ENCODE peak calls at places on chromosomes 4 and X, in seven cellular contexts. E, R, W, V, Y, B and O are unnamed samples.

GRCh38 chrX:52839137-52839536 is 28.1 kb downstream of the XAGE5 start:
- DNase-seq in W (no peak), E (no peak), V (no peak), R (peak), B (no peak), Y (no peak), O (no peak)

GRCh38 chr4:90189128-90189527 is 61.9 kb downstream of the CCSER1 start:
- DNase-seq in R (no peak), V (no peak), E (no peak), W (no peak), B (no peak), Y (no peak), O (no peak)

GRCh38 chr4:38804654-38805295 is at the start of gene TLR1:
- DNase-seq in V (peak), W (no peak), B (no peak), R (peak), E (no peak), Y (no peak), O (peak)

GRCh38 chr4:154361450-154361849 is 130.1 kb downstream of the DCHS2 start:
- DNase-seq in E (no peak), B (no peak), R (peak), Y (no peak), W (no peak), V (no peak), O (no peak)

GRCh38 chr4:79358438-79358837 is 32.6 kb upstream of the NAA11 start:
- DNase-seq in B (no peak), R (no peak), E (no peak), Y (no peak), V (no peak), W (no peak), O (no peak)

GRCh38 chr4:76977731-76978350 is 28.3 kb downstream of the SEPTIN11 start:
- DNase-seq in B (no peak), E (no peak), V (no peak), Y (no peak), R (no peak), W (no peak), O (peak)

GRCh38 chr4:152357206-152357605 is 178.7 kb downstream of the FBXW7 start:
- DNase-seq in V (no peak), Y (peak), W (peak), B (no peak), E (no peak), R (no peak), O (no peak)

GRCh38 chr4:7802093-7802726 is 137.5 kb downstream of the AFAP1 start:
- DNase-seq in Y (peak), V (no peak), E (peak), B (peak), W (peak), R (peak), O (peak)

DNA sequence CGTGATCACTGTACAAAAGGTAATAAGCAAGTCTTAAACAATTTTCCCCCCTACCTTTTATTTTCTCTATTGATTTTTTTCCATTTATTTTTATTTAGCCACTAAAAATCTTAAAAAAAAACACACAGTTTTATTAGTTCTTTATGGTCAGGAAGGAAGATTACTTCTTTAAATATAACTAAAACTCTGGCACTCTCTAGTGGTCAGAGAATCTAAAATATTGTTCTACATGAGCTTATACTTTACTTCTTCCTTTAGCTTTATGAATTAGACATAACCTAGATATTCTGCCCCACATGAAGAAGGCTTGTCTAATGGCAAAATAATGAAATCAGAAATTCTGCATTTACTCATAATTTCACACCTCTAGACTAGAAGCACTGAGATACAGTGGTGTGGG is 135.2 kb downstream of the PDE5A start:
- DNase-seq in R (no peak), Y (no peak), V (no peak), B (no peak), E (no peak), W (no peak), O (peak)
- TF ChIP-seq CTCF in R (no peak), Y (no peak), V (no peak), B (no peak), E (peak), W (no peak), O (peak)

DNA sequence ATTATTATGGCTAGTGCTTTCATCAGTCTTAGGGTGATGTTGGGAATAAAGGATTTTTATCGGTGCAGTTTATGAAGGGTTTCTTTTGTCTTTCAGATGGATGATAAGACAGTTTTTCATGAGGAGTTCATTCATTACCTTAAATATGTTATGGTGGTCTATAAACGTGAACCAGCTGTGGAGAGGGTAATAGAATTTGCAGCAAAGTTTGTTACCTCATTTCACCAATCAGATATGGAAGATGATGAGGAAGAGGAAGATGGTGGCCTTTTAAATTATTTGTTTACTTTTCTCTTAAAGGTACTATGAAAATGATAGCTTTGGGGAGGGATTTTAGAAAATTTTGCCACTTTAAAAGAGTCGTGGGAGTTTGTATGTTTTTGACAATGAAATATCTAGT is 1.3 kb downstream of the NCAPG start:
- DNase-seq in E (no peak), W (no peak), V (no peak), R (no peak), Y (no peak), B (no peak), O (no peak)
- H3K4me3 ChIP-seq in E (no peak), W (no peak), V (peak), R (peak), Y (peak), B (no peak), O (peak)

DNA sequence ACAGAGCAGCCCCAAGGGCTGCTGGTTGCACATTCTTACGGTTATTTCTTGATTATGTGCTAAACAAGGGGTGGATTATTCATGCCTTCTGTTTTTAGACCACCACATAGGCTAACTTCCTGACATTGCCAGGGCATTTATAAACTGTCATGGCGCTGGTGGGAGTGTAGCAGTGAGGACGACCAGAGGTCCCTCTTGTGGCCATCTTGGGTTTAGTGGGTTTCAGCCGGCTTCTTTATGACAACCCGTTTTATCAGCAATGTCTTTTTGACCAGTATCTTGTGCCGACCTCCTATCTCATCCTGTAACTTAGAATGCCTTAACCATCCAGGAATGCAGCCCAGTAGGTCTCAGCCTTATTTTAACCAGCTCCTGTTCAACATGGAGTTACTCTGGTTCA is 212.4 kb upstream of the GRID2 start:
- DNase-seq in W (no peak), Y (no peak), B (no peak), V (no peak), E (no peak), R (peak), O (no peak)
- TF ChIP-seq CTCF in W (no peak), Y (no peak), B (no peak), V (peak), E (no peak), R (peak), O (peak)

GRCh38 chrX:102720237-102721168 is at the start of gene GPRASP3:
- DNase-seq in V (peak), E (peak), R (peak), Y (peak), B (peak), W (peak), O (peak)
- H3K4me3 ChIP-seq in V (peak), E (peak), R (peak), Y (peak), B (peak), W (peak), O (peak)

DNA sequence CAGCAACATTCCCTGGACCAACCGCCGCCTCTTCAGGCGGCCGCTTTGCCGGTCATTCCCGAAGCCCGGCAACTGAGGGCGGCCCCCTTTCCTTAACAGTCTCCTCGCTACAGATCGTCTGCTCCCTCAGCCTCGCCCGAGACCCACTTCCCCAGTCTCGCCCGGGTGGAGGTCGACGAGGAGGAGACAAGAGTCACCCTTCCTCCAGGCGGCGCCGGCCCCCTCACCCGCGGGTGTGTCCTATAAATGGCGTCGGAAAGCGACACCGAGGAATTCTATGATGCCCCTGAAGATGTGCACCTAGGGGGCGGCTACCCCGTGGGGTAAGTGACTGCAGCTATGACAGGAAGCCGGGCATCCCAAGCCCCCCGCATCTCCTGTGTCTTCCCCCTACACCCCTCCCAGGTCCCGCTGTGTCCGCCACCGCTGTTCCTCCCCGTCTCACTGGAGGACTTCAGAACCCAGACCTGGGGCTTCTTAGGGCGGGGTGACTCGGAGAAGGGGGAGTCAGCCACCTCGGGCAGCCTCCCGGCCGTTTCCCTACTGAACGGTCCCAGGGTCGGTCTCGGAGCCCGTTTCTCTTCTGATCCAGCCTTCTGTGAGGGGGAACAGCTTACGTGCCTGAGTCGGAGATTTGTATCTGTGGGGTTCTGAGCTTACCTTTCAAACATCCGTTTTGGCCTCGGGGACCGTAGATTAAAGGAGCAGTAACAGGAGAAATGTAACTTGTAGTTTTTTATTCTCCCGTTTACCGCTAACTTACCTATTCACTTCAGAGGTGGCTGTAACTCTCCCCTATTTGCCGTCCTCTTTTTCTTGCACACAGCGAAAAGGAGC is 570 bp downstream of the WDR44 start:
- DNase-seq in E (peak), Y (peak), R (peak), B (peak), W (peak), V (no peak), O (no peak)
- TF ChIP-seq CTCF in E (no peak), Y (no peak), R (no peak), B (no peak), W (no peak), V (peak), O (no peak)

DNA sequence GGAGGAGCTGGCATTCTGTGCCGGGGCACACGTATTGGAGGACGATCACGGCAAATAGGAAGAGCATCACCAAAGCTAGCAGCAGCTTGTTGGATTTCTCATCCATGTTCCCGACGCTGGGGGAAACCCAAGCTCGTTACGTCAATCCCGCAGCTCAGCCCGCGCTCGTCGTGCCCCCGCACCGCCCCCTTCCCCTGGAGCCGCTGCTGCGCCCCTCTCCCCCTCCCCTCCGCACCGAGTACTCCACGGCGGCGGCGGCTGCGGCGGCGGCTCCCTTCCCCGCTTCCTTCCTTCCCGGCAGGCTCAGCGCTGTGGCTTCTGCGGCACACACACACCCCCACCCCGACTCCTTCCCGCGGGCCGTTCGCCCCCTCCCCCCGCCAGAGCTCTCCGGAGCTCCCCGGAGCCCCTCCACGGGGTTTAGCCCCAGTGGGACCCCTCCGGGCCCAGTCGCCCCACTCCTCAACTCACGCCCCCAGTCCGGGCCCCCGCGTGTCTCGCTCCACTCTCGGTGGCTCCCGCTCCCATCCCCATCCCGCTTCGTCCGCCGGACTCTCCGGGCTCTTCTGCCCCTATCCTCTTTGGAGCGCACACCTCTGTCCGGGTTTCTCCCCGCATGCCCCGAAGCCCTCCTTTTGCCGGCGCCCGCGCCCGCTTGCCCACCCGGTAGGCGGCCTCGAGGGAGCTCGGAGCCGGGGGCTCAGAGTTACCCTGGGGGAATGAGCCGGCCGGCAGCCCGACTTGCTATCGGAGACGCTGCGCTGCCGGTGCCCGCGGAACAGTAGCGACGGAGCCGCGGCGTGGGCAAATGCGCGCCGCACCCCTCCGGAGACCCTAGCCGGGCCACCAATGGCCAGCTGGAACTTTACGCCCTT is 981 bp downstream of the HS6ST2 start:
- DNase-seq in R (no peak), W (no peak), V (no peak), Y (no peak), E (no peak), B (no peak), O (no peak)
- H3K4me3 ChIP-seq in R (peak), W (peak), V (peak), Y (peak), E (peak), B (no peak), O (no peak)

GRCh38 chr4:1050486-1051213 is 39.2 kb downstream of the FGFRL1 start:
- DNase-seq in W (peak), V (no peak), B (no peak), R (no peak), E (peak), Y (no peak), O (no peak)
- TF ChIP-seq CTCF in W (no peak), V (peak), B (no peak), R (no peak), E (no peak), Y (peak), O (no peak)

DNA sequence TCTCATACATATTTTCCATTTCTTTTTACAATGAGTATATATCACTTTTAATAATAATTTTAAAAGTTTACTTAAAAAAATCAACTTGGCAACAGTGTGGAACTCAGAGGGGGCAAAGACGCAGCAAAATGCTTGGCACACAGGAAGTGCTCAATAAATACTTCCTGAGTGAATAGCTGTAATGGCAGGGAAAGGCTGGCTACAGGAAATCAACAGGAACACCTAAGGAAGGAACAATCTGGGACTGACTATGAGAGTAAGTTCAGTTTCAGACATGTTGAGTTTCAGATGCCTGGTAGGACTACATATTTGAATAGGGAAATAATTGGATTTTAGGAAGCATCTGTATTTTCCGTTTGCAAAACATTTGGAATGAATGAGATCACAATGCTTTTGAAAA is 137.6 kb downstream of the SCLT1 start:
- DNase-seq in B (no peak), W (no peak), V (no peak), Y (no peak), R (no peak), E (no peak), O (no peak)
- H3K4me3 ChIP-seq in B (no peak), W (no peak), V (no peak), Y (no peak), R (no peak), E (no peak), O (no peak)